ENCODE peak calls at places on chromosomes 12 and 14, in five cellular contexts. One of them, this sample, is unnamed.

GRCh38 chr14:89093083-89093482 is 268.6 kb downstream of the TTC8 start:
- DNase-seq in K562: no peak
- DNase-seq in HepG2: no peak
- DNase-seq in SK-N-SH: no peak
- DNase-seq in GM12878: no peak
- DNase-seq in this sample: no peak

GRCh38 chr12:71438670-71439361 is 782 bp upstream of the LGR5 start:
- DNase-seq in K562: no peak
- DNase-seq in HepG2: peak
- DNase-seq in SK-N-SH: peak
- DNase-seq in GM12878: no peak
- DNase-seq in this sample: no peak

GRCh38 chr14:33781267-33781666 is 169.6 kb downstream of the EGLN3 start:
- DNase-seq in K562: no peak
- DNase-seq in HepG2: no peak
- DNase-seq in SK-N-SH: no peak
- DNase-seq in GM12878: no peak
- DNase-seq in this sample: no peak

GRCh38 chr12:2640709-2641108 is 154.1 kb upstream of the FKBP4 start:
- DNase-seq in K562: peak
- DNase-seq in HepG2: no peak
- DNase-seq in SK-N-SH: no peak
- DNase-seq in GM12878: no peak
- DNase-seq in this sample: peak

GRCh38 chr12:94698553-94698952 is 48.2 kb upstream of the TMCC3 start:
- DNase-seq in K562: no peak
- DNase-seq in HepG2: no peak
- DNase-seq in SK-N-SH: no peak
- DNase-seq in GM12878: no peak
- DNase-seq in this sample: no peak

GRCh38 chr14:96940009-96940408 is 142.8 kb downstream of the VRK1 start:
- DNase-seq in K562: peak
- DNase-seq in HepG2: peak
- DNase-seq in SK-N-SH: no peak
- DNase-seq in GM12878: no peak
- DNase-seq in this sample: no peak

GRCh38 chr12:130335517-130336392 is 1.9 kb upstream of the PIWIL1 start:
- DNase-seq in K562: peak
- DNase-seq in HepG2: peak
- DNase-seq in SK-N-SH: peak
- DNase-seq in GM12878: peak
- DNase-seq in this sample: peak

GRCh38 chr14:105853089-105853906 is 326.9 kb downstream of the TMEM121 start:
- DNase-seq in K562: no peak
- DNase-seq in HepG2: no peak
- DNase-seq in SK-N-SH: peak
- DNase-seq in GM12878: peak
- DNase-seq in this sample: no peak

GRCh38 chr14:39773387-39773786 is 341.2 kb upstream of the FBXO33 start:
- DNase-seq in K562: no peak
- DNase-seq in HepG2: no peak
- DNase-seq in SK-N-SH: no peak
- DNase-seq in GM12878: no peak
- DNase-seq in this sample: no peak

GRCh38 chr12:10031771-10032175 is 1.3 kb downstream of the CLEC9A start:
- DNase-seq in K562: no peak
- DNase-seq in HepG2: no peak
- DNase-seq in SK-N-SH: no peak
- DNase-seq in GM12878: no peak
- DNase-seq in this sample: peak

GRCh38 chr12:43210437-43211197 is 341.4 kb downstream of the ADAMTS20 start:
- DNase-seq in K562: no peak
- DNase-seq in HepG2: no peak
- DNase-seq in SK-N-SH: no peak
- DNase-seq in GM12878: peak
- DNase-seq in this sample: no peak

GRCh38 chr12:2806700-2807099 is 5.8 kb upstream of the ITFG2 start:
- DNase-seq in K562: no peak
- DNase-seq in HepG2: no peak
- DNase-seq in SK-N-SH: no peak
- DNase-seq in GM12878: no peak
- DNase-seq in this sample: no peak

GRCh38 chr12:66438601-66439000 is 136.3 kb downstream of the HELB start:
- DNase-seq in K562: no peak
- DNase-seq in HepG2: no peak
- DNase-seq in SK-N-SH: no peak
- DNase-seq in GM12878: no peak
- DNase-seq in this sample: no peak
- TF ChIP-seq SMC3 in K562: no peak
- TF ChIP-seq SMC3 in HepG2: no peak
- TF ChIP-seq SMC3 in SK-N-SH: no peak
- TF ChIP-seq SMC3 in GM12878: no peak
- TF ChIP-seq SMC3 in this sample: no peak

GRCh38 chr12:6725350-6725749 is 1.5 kb downstream of the COPS7A start:
- DNase-seq in K562: no peak
- DNase-seq in HepG2: no peak
- DNase-seq in SK-N-SH: no peak
- DNase-seq in GM12878: no peak
- DNase-seq in this sample: no peak

GRCh38 chr12:6722863-6723262 is 983 bp upstream of the COPS7A start:
- DNase-seq in K562: no peak
- DNase-seq in HepG2: no peak
- DNase-seq in SK-N-SH: no peak
- DNase-seq in GM12878: no peak
- DNase-seq in this sample: no peak

GRCh38 chr12:6724409-6724797 is 557 bp downstream of the COPS7A start:
- DNase-seq in K562: no peak
- DNase-seq in HepG2: peak
- DNase-seq in SK-N-SH: peak
- DNase-seq in GM12878: no peak
- DNase-seq in this sample: peak

GRCh38 chr12:6729186-6729585 is 5.3 kb downstream of the COPS7A start:
- DNase-seq in K562: no peak
- DNase-seq in HepG2: no peak
- DNase-seq in SK-N-SH: no peak
- DNase-seq in GM12878: no peak
- DNase-seq in this sample: no peak

DNA sequence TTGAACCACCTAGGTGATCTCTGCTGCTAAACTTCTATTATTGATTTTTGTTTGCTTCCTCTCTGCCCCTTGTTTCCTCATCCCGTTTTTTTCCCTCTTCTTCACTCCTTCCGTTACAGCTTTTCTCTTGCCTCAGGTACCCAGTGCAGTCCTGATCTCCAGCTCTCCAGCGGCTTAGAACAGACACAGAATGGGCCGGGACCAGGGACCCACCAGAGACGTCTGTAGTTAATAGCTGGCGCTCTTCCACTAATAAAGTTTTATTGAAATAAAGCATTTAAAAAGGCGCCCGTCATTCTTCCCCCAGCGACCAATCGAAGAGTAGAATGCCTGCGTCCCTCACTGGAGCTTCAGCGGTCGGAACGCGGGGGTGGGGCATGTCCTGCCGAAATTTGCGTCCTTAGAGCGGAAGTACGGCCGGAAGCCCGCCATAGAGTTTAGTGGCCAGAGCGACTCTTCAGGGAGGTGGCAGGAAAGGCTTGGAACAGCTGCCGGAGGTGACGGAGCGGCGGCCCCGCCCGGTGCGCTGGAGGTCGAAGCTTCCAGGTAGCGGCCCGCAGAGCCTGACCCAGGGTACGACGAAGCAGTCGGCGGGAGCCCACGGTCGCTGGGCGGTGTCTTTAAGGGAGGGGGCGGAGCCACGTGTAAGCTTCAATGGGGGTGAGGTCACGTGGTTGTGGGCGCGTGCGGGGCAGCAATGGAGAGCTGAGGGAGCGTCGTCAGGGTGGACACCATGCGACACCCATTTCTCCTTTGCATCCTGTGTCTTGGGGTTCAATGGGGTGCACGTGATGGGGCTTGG is at the start of gene COPS7A:
- DNase-seq in K562: peak
- DNase-seq in HepG2: peak
- DNase-seq in SK-N-SH: peak
- DNase-seq in GM12878: peak
- DNase-seq in this sample: peak
- TF ChIP-seq EP300 in K562: peak
- TF ChIP-seq EP300 in HepG2: no peak
- TF ChIP-seq EP300 in SK-N-SH: no peak
- TF ChIP-seq EP300 in GM12878: peak
- TF ChIP-seq EP300 in this sample: no peak

DNA sequence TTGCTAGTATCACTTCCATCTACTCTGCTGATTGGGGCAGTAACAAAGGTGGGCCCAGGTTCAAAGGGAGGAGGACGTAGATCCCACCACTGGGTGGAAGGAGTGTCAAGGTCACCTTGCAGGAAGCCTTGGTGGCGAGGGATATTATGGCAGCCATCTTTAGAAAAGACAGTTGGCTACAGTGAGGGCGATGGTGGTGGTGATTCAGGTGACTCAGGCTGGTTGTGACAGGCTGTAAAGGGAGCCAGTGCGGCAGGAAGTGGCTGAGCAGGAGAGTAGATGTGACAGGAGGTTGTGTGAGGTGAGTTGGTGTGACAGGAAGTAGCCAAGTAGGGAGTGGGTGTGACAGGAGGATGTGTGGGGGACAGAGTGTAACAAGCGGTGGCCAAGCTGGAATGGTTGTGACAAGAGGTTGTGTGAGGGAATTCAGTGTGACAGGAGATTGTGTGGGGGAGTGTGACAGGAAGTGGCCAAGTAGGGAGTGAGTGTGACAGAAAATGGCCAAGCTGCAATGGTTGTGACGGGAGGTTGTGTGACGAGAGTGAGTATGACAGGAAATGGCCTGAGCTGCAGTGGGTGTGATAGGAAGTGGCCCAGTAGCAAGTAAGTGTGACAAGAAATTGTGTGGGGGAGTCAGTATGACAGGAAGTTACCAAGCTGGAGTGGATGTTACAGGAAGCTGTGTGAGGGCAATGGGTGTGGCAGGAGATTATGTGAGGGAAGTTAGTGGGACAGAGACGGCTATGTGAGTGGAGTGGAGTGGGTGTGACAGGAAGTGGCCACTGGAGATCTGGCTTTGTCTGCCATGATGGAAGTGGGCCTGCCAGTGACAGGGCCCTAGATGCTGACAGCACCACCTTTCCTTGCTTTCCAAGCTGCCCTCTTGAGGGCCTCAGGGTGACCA is 136.5 kb upstream of the MYL2 start:
- DNase-seq in K562: peak
- DNase-seq in HepG2: no peak
- DNase-seq in SK-N-SH: peak
- DNase-seq in GM12878: peak
- DNase-seq in this sample: no peak
- TF ChIP-seq RAD21 in K562: no peak
- TF ChIP-seq RAD21 in HepG2: no peak
- TF ChIP-seq RAD21 in SK-N-SH: no peak
- TF ChIP-seq RAD21 in GM12878: no peak
- TF ChIP-seq RAD21 in this sample: no peak

DNA sequence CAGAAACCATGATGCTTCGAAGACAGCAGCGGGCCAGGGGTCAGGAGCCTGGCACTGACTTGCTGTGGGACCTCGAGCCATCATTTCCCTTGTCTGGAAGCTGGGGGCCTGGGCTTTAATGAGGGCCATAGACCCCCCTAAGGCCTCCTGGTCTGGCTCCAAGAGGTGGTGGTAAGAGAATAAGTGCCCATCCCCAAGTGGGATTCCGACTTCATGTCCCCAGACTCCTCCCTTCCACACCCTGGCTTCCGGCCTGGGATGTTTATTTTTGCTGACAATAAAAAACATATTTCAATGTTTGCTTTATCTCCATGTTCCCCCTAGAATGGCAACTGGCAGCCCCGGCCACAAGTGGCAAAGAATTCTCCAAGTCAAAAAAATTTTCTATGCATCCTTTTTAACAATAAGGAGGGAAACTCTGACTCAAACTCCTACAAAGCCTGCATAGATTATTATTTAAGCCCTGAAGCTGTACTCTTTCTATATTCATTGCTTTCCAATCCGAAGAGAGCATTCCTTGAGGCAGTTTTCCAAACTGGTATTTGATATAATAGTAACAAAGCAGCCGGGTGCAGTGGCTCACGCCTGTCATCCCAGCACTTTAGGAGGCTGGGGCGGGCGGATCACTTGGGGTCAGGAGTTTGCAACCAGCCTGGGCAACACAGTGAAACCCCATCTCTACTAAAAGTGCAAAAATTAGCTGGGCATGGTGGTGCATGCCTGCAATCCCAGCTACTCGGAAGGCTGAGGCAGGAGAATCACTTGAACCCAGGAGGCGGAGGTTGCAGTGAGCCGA is 84.0 kb downstream of the ITPK1 start:
- DNase-seq in K562: no peak
- DNase-seq in HepG2: no peak
- DNase-seq in SK-N-SH: no peak
- DNase-seq in GM12878: no peak
- DNase-seq in this sample: no peak
- TF ChIP-seq SMC3 in K562: no peak
- TF ChIP-seq SMC3 in HepG2: no peak
- TF ChIP-seq SMC3 in SK-N-SH: no peak
- TF ChIP-seq SMC3 in GM12878: no peak
- TF ChIP-seq SMC3 in this sample: no peak

GRCh38 chr12:53005986-53006809 is at the start of gene EIF4B:
- DNase-seq in K562: peak
- DNase-seq in HepG2: peak
- DNase-seq in SK-N-SH: peak
- DNase-seq in GM12878: peak
- DNase-seq in this sample: peak
- TF ChIP-seq EP300 in K562: no peak
- TF ChIP-seq EP300 in HepG2: no peak
- TF ChIP-seq EP300 in SK-N-SH: no peak
- TF ChIP-seq EP300 in GM12878: peak
- TF ChIP-seq EP300 in this sample: peak

DNA sequence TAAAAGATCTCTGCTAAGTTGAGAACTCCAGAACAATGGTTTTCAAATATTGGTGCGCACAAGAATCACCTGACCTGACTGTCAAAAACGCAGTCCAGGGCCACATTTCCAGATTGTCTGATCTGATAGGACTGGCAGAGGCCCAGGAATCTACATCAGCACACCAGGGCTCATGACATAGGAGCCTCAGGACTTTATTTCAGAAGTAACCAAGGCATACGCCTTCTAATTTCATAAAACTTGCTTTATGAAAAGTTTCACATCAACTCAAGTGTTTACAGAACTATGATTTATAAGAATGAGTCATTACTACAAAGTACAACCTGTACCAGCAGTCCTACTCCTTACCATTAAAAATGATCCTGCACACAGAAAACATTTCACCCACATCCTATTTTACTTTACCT is 47.7 kb upstream of the PTPRO start:
- DNase-seq in K562: no peak
- DNase-seq in HepG2: no peak
- DNase-seq in SK-N-SH: peak
- DNase-seq in GM12878: no peak
- DNase-seq in this sample: no peak
- TF ChIP-seq RAD21 in K562: no peak
- TF ChIP-seq RAD21 in HepG2: no peak
- TF ChIP-seq RAD21 in SK-N-SH: no peak
- TF ChIP-seq RAD21 in GM12878: no peak
- TF ChIP-seq RAD21 in this sample: no peak

DNA sequence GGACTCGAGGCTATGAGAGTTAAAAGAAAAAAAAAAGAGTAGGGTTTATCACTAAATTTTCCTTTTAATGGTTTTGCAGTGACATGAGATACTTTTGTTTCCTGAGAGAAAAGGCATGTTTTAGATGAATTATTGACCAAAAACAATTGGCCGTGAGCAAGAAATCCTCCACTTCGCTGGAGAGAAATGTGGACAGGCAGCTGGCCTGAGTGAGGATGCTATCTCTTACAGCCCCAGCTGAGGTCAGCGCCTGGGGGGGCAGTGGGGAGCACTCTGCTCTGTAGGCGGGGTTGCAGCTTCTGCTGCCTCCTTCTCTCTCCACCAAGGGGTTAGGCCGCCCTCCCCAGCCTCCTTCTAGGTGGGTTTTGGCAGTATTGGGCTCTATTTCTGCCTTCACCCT is 54.6 kb downstream of the PRIMA1 start:
- DNase-seq in K562: no peak
- DNase-seq in HepG2: no peak
- DNase-seq in SK-N-SH: peak
- DNase-seq in GM12878: no peak
- DNase-seq in this sample: no peak
- TF ChIP-seq SMC3 in K562: no peak
- TF ChIP-seq SMC3 in HepG2: no peak
- TF ChIP-seq SMC3 in SK-N-SH: no peak
- TF ChIP-seq SMC3 in GM12878: no peak
- TF ChIP-seq SMC3 in this sample: no peak